ENCODE peak calls at places on chromosome 18, in eight cellular contexts. One of them, this sample, is unnamed.
A peak's percentile ranks its signal among the peaks of the same experiment; 100 is the strongest.

GRCh38 chr18:79204889-79205807 is 136.0 kb downstream of the ATP9B start:
- DNase-seq in pancreas: no peak
- DNase-seq in adrenal gland: no peak
- DNase-seq in uterus: no peak
- DNase-seq in cardiac fibroblast: no peak
- DNase-seq in lung: no peak
- DNase-seq in mucosa of descending colon: no peak
- DNase-seq in GM12865: no peak
- DNase-seq in this sample: no peak

GRCh38 chr18:2672872-2673271 is 17.3 kb downstream of the SMCHD1 start:
- DNase-seq in uterus: no peak
- DNase-seq in pancreas: no peak
- DNase-seq in lung: no peak
- DNase-seq in cardiac fibroblast: no peak
- DNase-seq in mucosa of descending colon: no peak
- DNase-seq in adrenal gland: no peak
- DNase-seq in GM12865: no peak
- DNase-seq in this sample: no peak

GRCh38 chr18:61474918-61475317 is 141.7 kb downstream of the CDH20 start:
- DNase-seq in mucosa of descending colon: no peak
- DNase-seq in adrenal gland: no peak
- DNase-seq in lung: no peak
- DNase-seq in GM12865: no peak
- DNase-seq in uterus: no peak
- DNase-seq in cardiac fibroblast: no peak
- DNase-seq in pancreas: no peak
- DNase-seq in this sample: no peak

GRCh38 chr18:53745228-53745967 is 479.1 kb downstream of the MBD2 start:
- DNase-seq in adrenal gland: no peak
- DNase-seq in lung: peak; percentile 57
- DNase-seq in GM12865: no peak
- DNase-seq in uterus: no peak
- DNase-seq in mucosa of descending colon: no peak
- DNase-seq in cardiac fibroblast: peak; percentile 21
- DNase-seq in pancreas: no peak
- DNase-seq in this sample: no peak

GRCh38 chr18:8314123-8314522 is 295.1 kb upstream of the RAB12 start:
- DNase-seq in adrenal gland: no peak
- DNase-seq in uterus: no peak
- DNase-seq in mucosa of descending colon: no peak
- DNase-seq in GM12865: no peak
- DNase-seq in lung: no peak
- DNase-seq in cardiac fibroblast: no peak
- DNase-seq in pancreas: no peak
- DNase-seq in this sample: no peak

GRCh38 chr18:27645929-27646328 is 460.8 kb upstream of the CHST9 start:
- DNase-seq in adrenal gland: no peak
- DNase-seq in GM12865: no peak
- DNase-seq in mucosa of descending colon: no peak
- DNase-seq in uterus: no peak
- DNase-seq in lung: no peak
- DNase-seq in cardiac fibroblast: peak; percentile 2
- DNase-seq in pancreas: no peak
- DNase-seq in this sample: no peak

GRCh38 chr18:8537400-8537799 is 71.8 kb upstream of the RAB12 start:
- DNase-seq in mucosa of descending colon: no peak
- DNase-seq in pancreas: no peak
- DNase-seq in adrenal gland: no peak
- DNase-seq in uterus: no peak
- DNase-seq in lung: no peak
- DNase-seq in GM12865: no peak
- DNase-seq in cardiac fibroblast: no peak
- DNase-seq in this sample: no peak

GRCh38 chr18:22470511-22471181 is 52.9 kb upstream of the CTAGE1 start:
- DNase-seq in adrenal gland: no peak
- DNase-seq in mucosa of descending colon: no peak
- DNase-seq in GM12865: no peak
- DNase-seq in uterus: no peak
- DNase-seq in lung: no peak
- DNase-seq in pancreas: no peak
- DNase-seq in cardiac fibroblast: peak; percentile 81
- DNase-seq in this sample: no peak

GRCh38 chr18:35289293-35290069 is 548 bp downstream of the ZSCAN30 start:
- DNase-seq in uterus: no peak
- DNase-seq in adrenal gland: no peak
- DNase-seq in lung: peak; percentile 39
- DNase-seq in cardiac fibroblast: peak; percentile 20
- DNase-seq in GM12865: peak; percentile 49
- DNase-seq in pancreas: no peak
- DNase-seq in mucosa of descending colon: peak; percentile 48
- DNase-seq in this sample: no peak

GRCh38 chr18:31973929-31974546 is 31.1 kb upstream of the TRAPPC8 start:
- DNase-seq in adrenal gland: no peak
- DNase-seq in mucosa of descending colon: no peak
- DNase-seq in cardiac fibroblast: no peak
- DNase-seq in pancreas: no peak
- DNase-seq in uterus: no peak
- DNase-seq in lung: no peak
- DNase-seq in GM12865: no peak
- DNase-seq in this sample: no peak

GRCh38 chr18:23317975-23318675 is 135.0 kb upstream of the RIOK3 start:
- DNase-seq in adrenal gland: no peak
- DNase-seq in uterus: no peak
- DNase-seq in lung: no peak
- DNase-seq in mucosa of descending colon: no peak
- DNase-seq in cardiac fibroblast: peak; percentile 42
- DNase-seq in pancreas: no peak
- DNase-seq in GM12865: no peak
- DNase-seq in this sample: no peak

GRCh38 chr18:75815767-75816166 is 388.3 kb upstream of the SMIM21 start:
- DNase-seq in mucosa of descending colon: no peak
- DNase-seq in pancreas: no peak
- DNase-seq in adrenal gland: no peak
- DNase-seq in uterus: no peak
- DNase-seq in lung: no peak
- DNase-seq in GM12865: no peak
- DNase-seq in cardiac fibroblast: no peak
- DNase-seq in this sample: no peak

GRCh38 chr18:12328179-12328823 is 20.3 kb downstream of the TUBB6 start:
- DNase-seq in GM12865: no peak
- DNase-seq in adrenal gland: no peak
- DNase-seq in mucosa of descending colon: no peak
- DNase-seq in cardiac fibroblast: no peak
- DNase-seq in uterus: no peak
- DNase-seq in pancreas: no peak
- DNase-seq in lung: no peak
- DNase-seq in this sample: no peak
- TF ChIP-seq CTCF in GM12865: no peak
- TF ChIP-seq CTCF in adrenal gland: no peak
- TF ChIP-seq CTCF in mucosa of descending colon: no peak
- TF ChIP-seq CTCF in cardiac fibroblast: no peak
- TF ChIP-seq CTCF in uterus: no peak
- TF ChIP-seq CTCF in pancreas: no peak
- TF ChIP-seq CTCF in lung: no peak
- TF ChIP-seq CTCF in this sample: no peak

GRCh38 chr18:64318547-64318946 is 169.7 kb upstream of the LINC00305 start:
- DNase-seq in adrenal gland: no peak
- DNase-seq in lung: no peak
- DNase-seq in mucosa of descending colon: no peak
- DNase-seq in GM12865: no peak
- DNase-seq in pancreas: no peak
- DNase-seq in cardiac fibroblast: no peak
- DNase-seq in uterus: no peak
- DNase-seq in this sample: no peak
- TF ChIP-seq CTCF in adrenal gland: no peak
- TF ChIP-seq CTCF in lung: no peak
- TF ChIP-seq CTCF in mucosa of descending colon: no peak
- TF ChIP-seq CTCF in GM12865: no peak
- TF ChIP-seq CTCF in pancreas: no peak
- TF ChIP-seq CTCF in cardiac fibroblast: no peak
- TF ChIP-seq CTCF in uterus: no peak
- TF ChIP-seq CTCF in this sample: no peak

GRCh38 chr18:29780814-29781213 is 1261.7 kb downstream of the DSC3 start:
- DNase-seq in adrenal gland: no peak
- DNase-seq in GM12865: no peak
- DNase-seq in cardiac fibroblast: no peak
- DNase-seq in lung: no peak
- DNase-seq in mucosa of descending colon: no peak
- DNase-seq in pancreas: no peak
- DNase-seq in uterus: no peak
- DNase-seq in this sample: no peak
- TF ChIP-seq CTCF in adrenal gland: no peak
- TF ChIP-seq CTCF in GM12865: no peak
- TF ChIP-seq CTCF in cardiac fibroblast: no peak
- TF ChIP-seq CTCF in lung: no peak
- TF ChIP-seq CTCF in mucosa of descending colon: no peak
- TF ChIP-seq CTCF in pancreas: no peak
- TF ChIP-seq CTCF in uterus: no peak
- TF ChIP-seq CTCF in this sample: no peak

GRCh38 chr18:36829362-36830140 is 624 bp downstream of the KIAA1328 start:
- DNase-seq in adrenal gland: no peak
- DNase-seq in cardiac fibroblast: peak; percentile 27
- DNase-seq in GM12865: no peak
- DNase-seq in pancreas: no peak
- DNase-seq in mucosa of descending colon: no peak
- DNase-seq in lung: no peak
- DNase-seq in uterus: no peak
- DNase-seq in this sample: no peak

GRCh38 chr18:36830141-36830495 is 1.2 kb downstream of the KIAA1328 start:
- DNase-seq in lung: no peak
- DNase-seq in mucosa of descending colon: no peak
- DNase-seq in uterus: no peak
- DNase-seq in cardiac fibroblast: no peak
- DNase-seq in adrenal gland: no peak
- DNase-seq in pancreas: no peak
- DNase-seq in GM12865: no peak
- DNase-seq in this sample: no peak

GRCh38 chr18:36828157-36828629 is 609 bp downstream of the TPGS2 start:
- DNase-seq in lung: peak; percentile 35
- DNase-seq in mucosa of descending colon: no peak
- DNase-seq in GM12865: no peak
- DNase-seq in uterus: peak; percentile 26
- DNase-seq in adrenal gland: no peak
- DNase-seq in pancreas: peak; percentile 41
- DNase-seq in cardiac fibroblast: peak; percentile 73
- DNase-seq in this sample: no peak

GRCh38 chr18:36831139-36831538 is 2.2 kb downstream of the KIAA1328 start:
- DNase-seq in cardiac fibroblast: no peak
- DNase-seq in uterus: no peak
- DNase-seq in GM12865: no peak
- DNase-seq in pancreas: no peak
- DNase-seq in lung: no peak
- DNase-seq in mucosa of descending colon: no peak
- DNase-seq in adrenal gland: no peak
- DNase-seq in this sample: no peak

GRCh38 chr18:36828630-36829361 is at the start of the genes KIAA1328 and TPGS2:
- DNase-seq in cardiac fibroblast: peak; percentile 94
- DNase-seq in adrenal gland: peak; percentile 88
- DNase-seq in pancreas: peak; percentile 82
- DNase-seq in lung: peak; percentile 86
- DNase-seq in uterus: peak; percentile 80
- DNase-seq in GM12865: peak; percentile 96
- DNase-seq in mucosa of descending colon: peak; percentile 93
- DNase-seq in this sample: peak; percentile 97
- TF ChIP-seq CTCF in cardiac fibroblast: peak; percentile 40
- TF ChIP-seq CTCF in adrenal gland: no peak
- TF ChIP-seq CTCF in pancreas: peak; percentile 25
- TF ChIP-seq CTCF in lung: no peak
- TF ChIP-seq CTCF in uterus: peak; percentile 32
- TF ChIP-seq CTCF in GM12865: peak; percentile 36
- TF ChIP-seq CTCF in mucosa of descending colon: peak; percentile 22
- TF ChIP-seq CTCF in this sample: peak; percentile 72

DNA sequence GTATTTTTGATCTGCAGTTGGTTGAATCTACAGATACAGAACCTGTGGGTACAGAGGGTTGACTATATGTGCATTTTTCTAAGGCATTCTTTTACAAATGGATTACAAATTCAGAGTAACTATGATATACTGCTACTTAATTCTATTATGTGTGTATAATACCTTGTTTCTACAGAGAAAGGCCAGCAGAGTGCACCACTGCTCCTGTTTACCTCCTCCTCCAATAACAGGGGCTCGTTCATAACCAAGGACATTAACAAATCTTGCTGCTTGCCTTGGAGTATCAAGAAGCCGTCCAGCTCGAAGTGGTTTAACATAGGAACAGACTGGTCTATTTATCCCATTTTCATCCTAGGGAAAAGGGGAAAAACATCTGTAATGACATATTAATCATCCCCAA is 16.4 kb downstream of the CEP76 start:
- DNase-seq in mucosa of descending colon: no peak
- DNase-seq in pancreas: no peak
- DNase-seq in GM12865: peak; percentile 28
- DNase-seq in adrenal gland: peak; percentile 28
- DNase-seq in lung: no peak
- DNase-seq in cardiac fibroblast: peak; percentile 43
- DNase-seq in uterus: no peak
- DNase-seq in this sample: no peak
- TF ChIP-seq CTCF in mucosa of descending colon: no peak
- TF ChIP-seq CTCF in pancreas: no peak
- TF ChIP-seq CTCF in GM12865: no peak
- TF ChIP-seq CTCF in adrenal gland: peak; percentile 31
- TF ChIP-seq CTCF in lung: no peak
- TF ChIP-seq CTCF in cardiac fibroblast: no peak
- TF ChIP-seq CTCF in uterus: no peak
- TF ChIP-seq CTCF in this sample: peak; percentile 12

DNA sequence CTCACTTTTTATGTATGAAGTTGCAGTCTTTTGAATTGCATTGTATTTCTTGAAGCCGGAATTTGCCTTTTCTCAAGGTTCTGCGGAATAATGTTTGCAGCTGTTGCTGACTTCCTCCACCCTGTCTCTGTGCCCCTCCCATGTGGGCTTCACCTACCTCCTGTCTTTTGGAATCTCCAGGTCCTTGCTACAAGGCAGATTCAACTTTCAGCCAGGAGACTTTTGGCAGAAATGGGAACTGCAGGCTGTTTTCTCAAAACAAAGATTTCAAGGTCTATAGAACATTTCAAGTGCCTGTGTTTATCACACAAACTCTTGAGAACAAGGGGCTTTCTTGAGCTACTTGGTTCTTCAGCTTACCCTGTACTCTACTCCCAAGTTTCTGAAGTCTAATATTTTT is 25.6 kb downstream of the ZNF236 start:
- DNase-seq in lung: no peak
- DNase-seq in uterus: no peak
- DNase-seq in mucosa of descending colon: no peak
- DNase-seq in adrenal gland: no peak
- DNase-seq in cardiac fibroblast: no peak
- DNase-seq in GM12865: no peak
- DNase-seq in pancreas: no peak
- DNase-seq in this sample: no peak
- TF ChIP-seq CTCF in lung: no peak
- TF ChIP-seq CTCF in uterus: no peak
- TF ChIP-seq CTCF in mucosa of descending colon: no peak
- TF ChIP-seq CTCF in adrenal gland: no peak
- TF ChIP-seq CTCF in cardiac fibroblast: peak; percentile 23
- TF ChIP-seq CTCF in GM12865: peak; percentile 8
- TF ChIP-seq CTCF in pancreas: no peak
- TF ChIP-seq CTCF in this sample: peak; percentile 10

GRCh38 chr18:48605408-48605845 is 66.6 kb downstream of the CTIF start:
- DNase-seq in adrenal gland: no peak
- DNase-seq in lung: no peak
- DNase-seq in GM12865: peak; percentile 37
- DNase-seq in pancreas: no peak
- DNase-seq in uterus: no peak
- DNase-seq in cardiac fibroblast: no peak
- DNase-seq in mucosa of descending colon: no peak
- DNase-seq in this sample: no peak
- TF ChIP-seq CTCF in adrenal gland: no peak
- TF ChIP-seq CTCF in lung: no peak
- TF ChIP-seq CTCF in GM12865: peak; percentile 22
- TF ChIP-seq CTCF in pancreas: no peak
- TF ChIP-seq CTCF in uterus: no peak
- TF ChIP-seq CTCF in cardiac fibroblast: peak; percentile 20
- TF ChIP-seq CTCF in mucosa of descending colon: no peak
- TF ChIP-seq CTCF in this sample: no peak

This sample was measured in osteocyte.